ENCODE peak calls at places on chromosomes 6 and 20, in six cellular contexts. R is HepG2, S is H1, E is HCT116, W is K562, Y is GM12878. A is an unnamed sample.

GRCh38 chr20:45064812-45065211 is 36.1 kb downstream of the KCNS1 start:
- DNase-seq in S (no peak), R (no peak), Y (no peak), E (no peak), W (no peak), A (no peak)

GRCh38 chr6:38234934-38235678 is 404.6 kb downstream of the BTBD9 start:
- DNase-seq in W (no peak), Y (peak), R (no peak), E (no peak), S (no peak), A (no peak)

GRCh38 chr20:47146703-47147102 is 209.8 kb downstream of the ZMYND8 start:
- DNase-seq in S (no peak), R (peak), Y (no peak), E (no peak), W (no peak), A (peak)

GRCh38 chr6:111925296-111925695 is 52.0 kb upstream of the FYN start:
- DNase-seq in E (no peak), Y (no peak), S (no peak), W (no peak), R (no peak), A (no peak)

GRCh38 chr20:13865825-13866351 is 81.1 kb downstream of the NDUFAF5 start:
- DNase-seq in R (no peak), S (no peak), Y (no peak), W (no peak), E (no peak), A (no peak)

GRCh38 chr6:6749791-6750434 is 161.4 kb downstream of the LY86 start:
- DNase-seq in S (peak), R (peak), W (peak), Y (no peak), E (peak), A (peak)

GRCh38 chr20:57251344-57251743 is 15.1 kb downstream of the BMP7 start:
- DNase-seq in W (peak), E (no peak), S (no peak), Y (no peak), R (no peak), A (no peak)

GRCh38 chr6:133764011-133764812 is 124.7 kb upstream of the TCF21 start:
- DNase-seq in S (no peak), R (no peak), W (no peak), E (no peak), Y (no peak), A (no peak)

GRCh38 chr6:163943647-163944395 is 529.3 kb downstream of the QKI start:
- DNase-seq in W (no peak), E (no peak), R (no peak), Y (no peak), S (peak), A (peak)

GRCh38 chr6:106976270-106976669 is 1.7 kb upstream of the CD24 start:
- DNase-seq in E (no peak), R (no peak), Y (no peak), S (no peak), W (no peak), A (no peak)

GRCh38 chr6:16252696-16253299 is 14.4 kb downstream of the GMPR start:
- DNase-seq in Y (no peak), S (no peak), W (no peak), E (no peak), R (no peak), A (no peak)

GRCh38 chr6:84135291-84135690 is 92.2 kb downstream of the CEP162 start:
- DNase-seq in W (no peak), Y (no peak), R (no peak), S (no peak), E (no peak), A (no peak)

GRCh38 chr6:127483399-127484055 is 24.3 kb upstream of the KIAA0408 start:
- DNase-seq in W (no peak), S (peak), E (no peak), R (no peak), Y (no peak), A (peak)

GRCh38 chr20:25297141-25297905 is 49.4 kb downstream of the PYGB start:
- DNase-seq in Y (peak), R (no peak), E (no peak), W (no peak), S (no peak), A (no peak)

GRCh38 chr6:38460216-38460615 is 179.5 kb downstream of the BTBD9 start:
- DNase-seq in R (no peak), E (no peak), S (no peak), Y (no peak), W (no peak), A (no peak)

GRCh38 chr6:123519191-123519510 is 117.6 kb downstream of the TRDN start:
- DNase-seq in S (no peak), Y (no peak), R (no peak), W (no peak), E (no peak), A (no peak)

GRCh38 chr6:89509719-89510339 is 76.9 kb downstream of the ANKRD6 start:
- DNase-seq in E (no peak), Y (no peak), R (peak), W (peak), S (no peak), A (no peak)

GRCh38 chr6:82144852-82145332 is 102.7 kb downstream of the IBTK start:
- DNase-seq in E (peak), R (peak), Y (no peak), W (peak), S (no peak), A (no peak)

GRCh38 chr20:45020236-45020886 is 54.0 kb downstream of the STK4 start:
- DNase-seq in Y (no peak), S (no peak), W (no peak), E (no peak), R (peak), A (no peak)

GRCh38 chr20:20037960-20038359 is 14.3 kb downstream of the CRNKL1 start:
- DNase-seq in S (no peak), R (no peak), W (no peak), Y (no peak), E (no peak), A (no peak)

GRCh38 chr6:28544211-28544610 is 18.5 kb downstream of the GPX5 start:
- DNase-seq in W (peak), E (no peak), S (peak), Y (no peak), R (no peak), A (no peak)

GRCh38 chr20:37492096-37492625 is 28.9 kb upstream of the NNAT start:
- DNase-seq in W (no peak), S (no peak), Y (no peak), E (no peak), R (no peak), A (no peak)

GRCh38 chr20:2326046-2326445 is 30.2 kb downstream of the TGM3 start:
- DNase-seq in S (no peak), E (no peak), W (no peak), Y (no peak), R (no peak), A (no peak)

GRCh38 chr6:155093430-155093829 is 98.3 kb downstream of the TIAM2 start:
- DNase-seq in E (no peak), W (no peak), R (no peak), Y (no peak), S (no peak), A (no peak)

GRCh38 chr20:36859700-36860330 is 16.1 kb upstream of the TLDC2 start:
- DNase-seq in S (no peak), Y (no peak), R (no peak), E (no peak), W (no peak), A (no peak)

GRCh38 chr20:19688031-19688806 is 69.8 kb upstream of the RIN2 start:
- DNase-seq in S (peak), Y (no peak), E (peak), W (peak), R (peak), A (peak)

GRCh38 chr6:75748743-75749538 is at the start of gene MYO6:
- DNase-seq in Y (no peak), S (peak), W (peak), E (no peak), R (peak), A (peak)

GRCh38 chr6:106098383-106099234 is 12.5 kb downstream of the PRDM1 start:
- DNase-seq in Y (peak), R (no peak), E (peak), S (no peak), W (peak), A (no peak)

GRCh38 chr6:138987299-138987642 is 782 bp downstream of the REPS1 start:
- DNase-seq in Y (no peak), R (no peak), S (no peak), E (no peak), W (no peak), A (no peak)

GRCh38 chr6:17484201-17484606 is 90.8 kb downstream of the CAP2 start:
- DNase-seq in E (no peak), W (no peak), S (peak), R (no peak), Y (no peak), A (no peak)
- TF ChIP-seq ZNF274 in E (no peak), W (no peak), S (no peak), R (no peak), Y (no peak), A (no peak)

GRCh38 chr6:150237626-150238025 is 94.8 kb downstream of the PPP1R14C start:
- DNase-seq in R (no peak), E (no peak), Y (no peak), S (no peak), W (no peak), A (no peak)
- H3K4me3 ChIP-seq in R (no peak), E (no peak), Y (no peak), S (no peak), W (no peak), A (no peak)

GRCh38 chr6:110179406-110180227 is at the start of gene WASF1:
- DNase-seq in E (peak), Y (peak), W (peak), R (peak), S (peak), A (peak)

GRCh38 chr6:110181131-110182027 is 1.2 kb downstream of the CDC40 start:
- DNase-seq in R (no peak), Y (no peak), E (no peak), W (peak), S (no peak), A (no peak)

GRCh38 chr6:110178626-110179405 is 654 bp downstream of the WASF1 start:
- DNase-seq in W (peak), S (peak), Y (no peak), E (peak), R (peak), A (no peak)

GRCh38 chr6:110183292-110183691 is 3.1 kb downstream of the CDC40 start:
- DNase-seq in Y (no peak), S (no peak), R (no peak), W (no peak), E (no peak), A (no peak)

DNA sequence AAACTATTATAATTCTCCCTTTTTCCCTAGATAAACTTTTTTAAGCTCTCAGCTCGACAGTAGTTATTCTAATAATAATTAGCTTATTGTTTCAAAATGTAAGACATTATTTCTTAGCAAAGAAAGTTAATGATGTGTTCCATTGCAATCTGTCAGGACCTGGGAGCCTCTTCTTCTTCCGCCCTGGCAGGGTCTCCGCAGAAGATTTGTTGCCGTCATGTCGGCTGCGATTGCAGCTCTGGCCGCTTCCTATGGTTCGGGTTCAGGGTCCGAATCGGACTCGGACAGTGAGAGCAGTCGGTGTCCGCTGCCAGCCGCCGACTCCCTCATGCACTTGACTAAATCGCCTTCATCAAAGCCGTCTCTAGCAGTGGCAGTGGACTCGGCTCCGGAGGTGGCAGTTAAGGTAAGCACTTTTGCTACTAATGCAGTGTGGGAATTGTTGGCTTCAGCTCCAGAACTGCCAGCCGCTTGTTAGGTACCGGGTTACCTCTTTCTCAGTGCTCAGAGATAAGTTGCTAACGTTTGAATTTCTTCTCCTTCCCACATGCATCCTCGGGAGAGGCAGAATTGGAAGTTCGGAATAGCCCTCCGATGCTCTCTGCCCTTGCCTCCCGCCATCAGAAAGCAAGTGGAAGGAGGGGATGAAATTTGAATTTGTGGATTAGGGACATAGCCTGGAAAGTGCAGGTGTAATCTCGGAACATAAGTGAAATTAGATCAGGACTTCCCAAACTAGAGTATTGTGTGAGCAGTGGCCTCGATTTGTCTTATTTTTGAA is at the start of gene CDC40:
- DNase-seq in E (no peak), S (peak), W (peak), Y (no peak), R (peak), A (no peak)
- TF ChIP-seq ZNF274 in E (no peak), S (no peak), W (no peak), Y (no peak), R (no peak), A (no peak)

DNA sequence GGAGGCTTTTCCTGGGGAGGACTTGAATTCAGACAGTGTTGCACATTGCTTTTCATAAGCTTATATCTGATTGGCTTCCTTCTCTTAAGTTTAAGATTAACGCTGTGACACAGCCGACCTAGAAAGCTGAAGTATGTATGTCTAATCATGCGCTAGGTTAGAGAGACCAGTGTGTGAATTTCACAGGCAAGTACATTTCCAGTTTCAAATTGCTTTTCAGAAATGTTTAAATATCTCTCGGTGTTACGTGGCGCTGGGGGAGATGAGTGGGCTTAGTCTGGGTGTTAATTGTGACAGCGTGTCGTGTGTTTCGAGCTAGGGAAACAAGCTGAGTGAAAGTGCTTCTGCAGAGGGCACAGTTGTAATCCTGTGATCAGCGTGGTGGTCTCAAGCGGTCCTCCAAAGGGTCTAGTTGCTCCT is 166.5 kb downstream of the SASH1 start:
- DNase-seq in S (no peak), W (no peak), E (no peak), R (no peak), Y (no peak), A (no peak)
- H3K4me3 ChIP-seq in S (no peak), W (no peak), E (no peak), R (no peak), Y (no peak), A (peak)

DNA sequence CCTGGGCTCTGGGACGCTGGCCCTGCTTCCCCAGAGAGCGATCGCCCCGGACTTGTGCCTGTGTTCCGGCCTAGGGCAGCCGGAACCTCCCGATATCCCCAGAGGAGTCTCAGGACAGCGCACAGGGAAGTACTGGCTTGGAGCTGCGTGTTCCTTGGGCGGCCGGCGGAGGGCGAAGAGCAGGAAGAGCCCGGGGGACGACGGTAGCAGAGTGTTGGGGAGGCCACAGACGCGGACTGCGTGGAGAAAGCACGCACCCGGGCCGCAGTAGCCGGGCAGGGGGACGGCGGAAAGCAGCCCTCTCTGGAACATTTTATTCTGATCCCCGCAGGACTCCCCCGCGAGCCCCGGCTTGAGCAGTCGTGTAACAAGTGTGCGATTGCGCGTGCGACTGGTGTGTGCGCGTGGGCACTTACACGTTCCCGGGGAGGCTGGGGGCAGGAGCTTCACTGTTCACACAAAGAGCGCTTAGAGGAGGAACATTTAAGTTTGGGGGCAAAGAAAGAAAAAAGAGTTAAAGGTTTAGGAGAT is 36.1 kb downstream of the NCR2 start:
- DNase-seq in S (peak), E (no peak), Y (no peak), R (no peak), W (peak), A (no peak)
- TF ChIP-seq ZNF274 in S (no peak), E (no peak), Y (no peak), R (no peak), W (no peak), A (no peak)

GRCh38 chr20:35226126-35226774 is at the start of gene MMP24:
- DNase-seq in E (no peak), Y (no peak), S (peak), R (no peak), W (no peak), A (no peak)
- H3K4me3 ChIP-seq in E (no peak), Y (no peak), S (peak), R (peak), W (no peak), A (peak)

DNA sequence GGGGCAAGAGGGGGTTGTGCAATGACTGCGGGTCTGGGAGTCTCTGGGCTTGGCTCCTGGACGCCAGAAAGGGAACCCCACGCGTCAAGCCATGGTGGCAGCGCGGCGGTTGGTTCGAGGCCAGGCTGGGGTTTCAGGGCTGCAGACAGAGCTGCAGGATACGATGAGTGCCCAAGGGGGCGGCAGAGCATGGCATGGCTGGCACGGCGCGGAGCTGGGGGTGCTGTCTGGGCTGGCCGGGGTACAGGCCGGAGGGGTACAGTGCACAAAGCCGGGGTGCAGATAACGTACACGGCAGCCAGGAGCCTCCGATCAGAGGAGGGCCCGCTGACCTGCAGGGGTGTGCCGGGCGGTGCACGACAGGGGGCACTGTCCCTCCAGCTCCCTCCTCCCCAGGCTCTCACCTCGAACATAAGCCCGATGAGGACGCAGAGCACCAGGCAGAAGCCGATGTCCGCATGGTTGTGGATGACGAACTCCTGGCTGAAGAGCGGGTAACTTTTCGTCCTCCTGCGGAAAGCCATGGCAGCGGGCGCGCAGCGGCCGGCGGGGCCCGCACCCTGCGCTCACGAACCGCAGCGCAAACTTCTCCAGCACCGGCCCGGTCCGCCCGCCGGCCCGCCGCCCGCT is 353 bp downstream of the TRAM2 start:
- DNase-seq in E (peak), R (peak), W (peak), Y (peak), S (peak), A (no peak)
- TF ChIP-seq ZNF274 in E (no peak), R (peak), W (no peak), Y (no peak), S (no peak), A (no peak)

A was measured in NT2/D1.